ENCODE peak calls at places on chromosome 20, in ten cellular contexts. One of them, this sample, is unnamed.

GRCh38 chr20:8990770-8991169 is 78.1 kb upstream of the PLCB4 start:
- DNase-seq in RWPE2: no peak
- DNase-seq in neural progenitor cell: no peak
- DNase-seq in IMR-90: no peak
- DNase-seq in epithelial cell of esophagus: no peak
- DNase-seq in colonic mucosa: no peak
- DNase-seq in AG04449: no peak
- DNase-seq in AG04450: no peak
- DNase-seq in PC-9: no peak
- DNase-seq in BE2C: no peak
- DNase-seq in this sample: no peak

GRCh38 chr20:1118004-1118335 is 432 bp upstream of the PSMF1 start:
- DNase-seq in RWPE2: no peak
- DNase-seq in neural progenitor cell: no peak
- DNase-seq in IMR-90: no peak
- DNase-seq in epithelial cell of esophagus: no peak
- DNase-seq in colonic mucosa: no peak
- DNase-seq in AG04449: no peak
- DNase-seq in AG04450: no peak
- DNase-seq in PC-9: no peak
- DNase-seq in BE2C: no peak
- DNase-seq in this sample: no peak

GRCh38 chr20:62820208-62820961 is 3.5 kb downstream of the COL9A3 start:
- DNase-seq in RWPE2: peak
- DNase-seq in neural progenitor cell: no peak
- DNase-seq in IMR-90: no peak
- DNase-seq in epithelial cell of esophagus: no peak
- DNase-seq in colonic mucosa: no peak
- DNase-seq in AG04449: no peak
- DNase-seq in AG04450: no peak
- DNase-seq in PC-9: no peak
- DNase-seq in BE2C: peak
- DNase-seq in this sample: no peak

GRCh38 chr20:24721891-24722530 is 227.1 kb upstream of the CST7 start:
- DNase-seq in RWPE2: no peak
- DNase-seq in neural progenitor cell: no peak
- DNase-seq in IMR-90: no peak
- DNase-seq in epithelial cell of esophagus: no peak
- DNase-seq in colonic mucosa: no peak
- DNase-seq in AG04449: no peak
- DNase-seq in AG04450: no peak
- DNase-seq in PC-9: no peak
- DNase-seq in BE2C: no peak
- DNase-seq in this sample: no peak

GRCh38 chr20:37445041-37445440 is 76.0 kb upstream of the NNAT start:
- DNase-seq in RWPE2: peak
- DNase-seq in neural progenitor cell: no peak
- DNase-seq in IMR-90: no peak
- DNase-seq in epithelial cell of esophagus: no peak
- DNase-seq in colonic mucosa: no peak
- DNase-seq in AG04449: no peak
- DNase-seq in AG04450: no peak
- DNase-seq in PC-9: no peak
- DNase-seq in BE2C: no peak
- DNase-seq in this sample: no peak

GRCh38 chr20:50331469-50332251 is 141.0 kb downstream of the CEBPB start:
- DNase-seq in RWPE2: peak
- DNase-seq in neural progenitor cell: no peak
- DNase-seq in IMR-90: no peak
- DNase-seq in epithelial cell of esophagus: peak
- DNase-seq in colonic mucosa: no peak
- DNase-seq in AG04449: no peak
- DNase-seq in AG04450: no peak
- DNase-seq in PC-9: peak
- DNase-seq in BE2C: no peak
- DNase-seq in this sample: no peak

GRCh38 chr20:9286501-9286900 is 217.6 kb downstream of the PLCB4 start:
- DNase-seq in RWPE2: no peak
- DNase-seq in neural progenitor cell: no peak
- DNase-seq in IMR-90: peak
- DNase-seq in epithelial cell of esophagus: no peak
- DNase-seq in colonic mucosa: no peak
- DNase-seq in AG04449: no peak
- DNase-seq in AG04450: no peak
- DNase-seq in PC-9: no peak
- DNase-seq in BE2C: no peak
- DNase-seq in this sample: no peak

GRCh38 chr20:22339091-22339881 is 245.1 kb downstream of the FOXA2 start:
- DNase-seq in RWPE2: no peak
- DNase-seq in neural progenitor cell: peak
- DNase-seq in IMR-90: peak
- DNase-seq in epithelial cell of esophagus: peak
- DNase-seq in colonic mucosa: peak
- DNase-seq in AG04449: no peak
- DNase-seq in AG04450: peak
- DNase-seq in PC-9: peak
- DNase-seq in BE2C: peak
- DNase-seq in this sample: peak

DNA sequence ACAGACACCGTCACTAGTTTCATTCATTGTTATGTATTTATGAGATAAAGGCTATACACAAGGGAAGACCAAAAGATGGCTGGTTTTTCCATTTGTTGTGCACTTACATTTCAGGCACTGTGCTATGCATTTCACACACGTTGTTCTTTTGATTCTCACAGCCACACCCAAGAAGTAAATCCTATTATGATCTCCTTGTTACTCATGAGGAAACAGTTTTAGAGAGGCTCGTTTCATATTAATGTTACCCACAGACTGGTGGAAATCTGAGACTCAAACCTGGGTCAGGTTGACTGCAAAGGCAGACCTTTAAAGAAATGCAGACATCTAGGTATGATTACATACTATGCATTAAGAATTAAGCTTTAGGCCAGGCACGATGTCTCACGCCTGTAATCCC is 34.9 kb downstream of the SHLD1 start:
- DNase-seq in RWPE2: no peak
- DNase-seq in neural progenitor cell: no peak
- DNase-seq in IMR-90: no peak
- DNase-seq in epithelial cell of esophagus: peak
- DNase-seq in colonic mucosa: no peak
- DNase-seq in AG04449: no peak
- DNase-seq in AG04450: no peak
- DNase-seq in PC-9: no peak
- DNase-seq in BE2C: no peak
- DNase-seq in this sample: no peak
- H3K4me3 ChIP-seq in RWPE2: no peak
- H3K4me3 ChIP-seq in neural progenitor cell: no peak
- H3K4me3 ChIP-seq in IMR-90: no peak
- H3K4me3 ChIP-seq in epithelial cell of esophagus: no peak
- H3K4me3 ChIP-seq in colonic mucosa: no peak
- H3K4me3 ChIP-seq in AG04449: no peak
- H3K4me3 ChIP-seq in AG04450: no peak
- H3K4me3 ChIP-seq in PC-9: no peak
- H3K4me3 ChIP-seq in BE2C: no peak
- H3K4me3 ChIP-seq in this sample: no peak

GRCh38 chr20:32470940-32471339 is 112.8 kb downstream of the ASXL1 start:
- DNase-seq in RWPE2: no peak
- DNase-seq in neural progenitor cell: no peak
- DNase-seq in IMR-90: no peak
- DNase-seq in epithelial cell of esophagus: no peak
- DNase-seq in colonic mucosa: no peak
- DNase-seq in AG04449: no peak
- DNase-seq in AG04450: no peak
- DNase-seq in PC-9: no peak
- DNase-seq in BE2C: no peak
- DNase-seq in this sample: no peak

GRCh38 chr20:32468313-32468640 is 110.1 kb downstream of the ASXL1 start:
- DNase-seq in RWPE2: no peak
- DNase-seq in neural progenitor cell: no peak
- DNase-seq in IMR-90: no peak
- DNase-seq in epithelial cell of esophagus: no peak
- DNase-seq in colonic mucosa: peak
- DNase-seq in AG04449: no peak
- DNase-seq in AG04450: no peak
- DNase-seq in PC-9: no peak
- DNase-seq in BE2C: no peak
- DNase-seq in this sample: no peak

GRCh38 chr20:32468860-32469259 is 110.7 kb downstream of the ASXL1 start:
- DNase-seq in RWPE2: no peak
- DNase-seq in neural progenitor cell: no peak
- DNase-seq in IMR-90: no peak
- DNase-seq in epithelial cell of esophagus: no peak
- DNase-seq in colonic mucosa: no peak
- DNase-seq in AG04449: no peak
- DNase-seq in AG04450: no peak
- DNase-seq in PC-9: no peak
- DNase-seq in BE2C: no peak
- DNase-seq in this sample: no peak

GRCh38 chr20:32472581-32473207 is 112.4 kb downstream of the NOL4L start:
- DNase-seq in RWPE2: no peak
- DNase-seq in neural progenitor cell: no peak
- DNase-seq in IMR-90: no peak
- DNase-seq in epithelial cell of esophagus: no peak
- DNase-seq in colonic mucosa: no peak
- DNase-seq in AG04449: no peak
- DNase-seq in AG04450: no peak
- DNase-seq in PC-9: no peak
- DNase-seq in BE2C: no peak
- DNase-seq in this sample: no peak

DNA sequence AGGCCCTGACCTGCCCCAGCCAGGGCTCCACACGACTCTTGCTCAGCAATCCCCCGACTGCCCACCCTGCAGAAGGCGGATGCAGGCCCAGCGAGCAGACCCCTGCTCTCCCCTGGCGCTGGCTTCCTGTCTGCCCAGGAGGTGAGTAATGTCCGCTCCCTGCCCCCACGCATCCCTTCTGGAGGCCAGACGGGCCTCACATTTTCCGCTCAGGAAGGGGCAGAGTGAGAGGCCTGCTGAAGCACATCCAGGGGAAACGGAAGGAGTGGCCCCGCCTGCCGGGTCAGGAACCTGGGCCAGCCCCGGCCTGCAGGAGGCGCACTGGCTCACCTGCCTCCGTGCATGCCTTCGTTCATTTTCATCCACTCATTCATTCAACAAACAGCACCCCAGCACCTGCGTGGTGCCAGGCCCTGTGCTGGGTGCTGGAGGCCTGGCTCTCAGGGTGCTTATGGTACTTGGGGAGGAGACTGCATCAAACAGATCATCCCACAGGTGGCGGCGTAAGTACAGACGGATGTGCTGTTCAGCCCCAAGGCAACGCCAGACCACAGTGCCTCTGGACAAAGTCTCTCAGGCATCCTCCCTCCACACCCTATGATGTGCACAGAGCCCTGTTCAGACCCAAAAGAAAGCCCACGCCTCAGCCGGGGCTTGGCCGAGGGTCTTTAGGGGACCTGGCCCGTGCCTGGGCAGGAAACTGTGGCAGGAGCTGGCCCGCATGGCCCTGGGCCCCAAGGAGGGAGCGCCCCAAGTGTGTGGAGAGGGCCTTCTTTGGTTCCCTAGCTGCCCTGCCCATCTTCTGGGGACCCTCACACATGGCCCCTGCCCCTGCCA is 112.1 kb downstream of the ASXL1 start:
- DNase-seq in RWPE2: no peak
- DNase-seq in neural progenitor cell: peak
- DNase-seq in IMR-90: peak
- DNase-seq in epithelial cell of esophagus: peak
- DNase-seq in colonic mucosa: peak
- DNase-seq in AG04449: no peak
- DNase-seq in AG04450: no peak
- DNase-seq in PC-9: no peak
- DNase-seq in BE2C: peak
- DNase-seq in this sample: no peak
- TF ChIP-seq CTCF in RWPE2: peak
- TF ChIP-seq CTCF in neural progenitor cell: peak
- TF ChIP-seq CTCF in IMR-90: peak
- TF ChIP-seq CTCF in epithelial cell of esophagus: peak
- TF ChIP-seq CTCF in colonic mucosa: peak
- TF ChIP-seq CTCF in AG04449: peak
- TF ChIP-seq CTCF in AG04450: peak
- TF ChIP-seq CTCF in PC-9: peak
- TF ChIP-seq CTCF in BE2C: peak
- TF ChIP-seq CTCF in this sample: peak

DNA sequence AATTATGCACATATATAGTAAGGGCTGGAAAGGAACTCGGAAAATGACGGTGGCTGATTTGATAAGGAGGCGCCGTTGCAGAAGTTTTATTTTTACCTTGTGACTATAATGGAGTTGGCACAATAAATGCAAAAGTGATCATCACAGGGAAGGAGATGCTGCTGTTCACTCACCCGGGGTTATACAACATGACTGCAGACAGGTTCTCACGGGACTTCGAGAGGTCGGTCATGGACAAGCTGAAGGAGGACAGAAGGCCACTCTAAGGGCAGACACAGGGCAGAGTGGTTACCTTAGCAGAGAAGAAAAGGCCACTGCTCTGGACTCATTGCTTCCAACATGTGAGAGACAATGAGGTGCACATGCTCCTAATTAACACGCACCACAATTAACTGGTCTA is 168.6 kb downstream of the KIF16B start:
- DNase-seq in RWPE2: no peak
- DNase-seq in neural progenitor cell: no peak
- DNase-seq in IMR-90: no peak
- DNase-seq in epithelial cell of esophagus: no peak
- DNase-seq in colonic mucosa: no peak
- DNase-seq in AG04449: no peak
- DNase-seq in AG04450: no peak
- DNase-seq in PC-9: no peak
- DNase-seq in BE2C: no peak
- DNase-seq in this sample: no peak
- H3K4me3 ChIP-seq in RWPE2: no peak
- H3K4me3 ChIP-seq in neural progenitor cell: no peak
- H3K4me3 ChIP-seq in IMR-90: no peak
- H3K4me3 ChIP-seq in epithelial cell of esophagus: no peak
- H3K4me3 ChIP-seq in colonic mucosa: no peak
- H3K4me3 ChIP-seq in AG04449: no peak
- H3K4me3 ChIP-seq in AG04450: no peak
- H3K4me3 ChIP-seq in PC-9: no peak
- H3K4me3 ChIP-seq in BE2C: no peak
- H3K4me3 ChIP-seq in this sample: no peak

GRCh38 chr20:13318871-13319521 is 97.9 kb downstream of the ISM1 start:
- DNase-seq in RWPE2: no peak
- DNase-seq in neural progenitor cell: no peak
- DNase-seq in IMR-90: no peak
- DNase-seq in epithelial cell of esophagus: no peak
- DNase-seq in colonic mucosa: no peak
- DNase-seq in AG04449: no peak
- DNase-seq in AG04450: no peak
- DNase-seq in PC-9: no peak
- DNase-seq in BE2C: no peak
- DNase-seq in this sample: no peak

GRCh38 chr20:13313201-13313600 is 92.1 kb downstream of the ISM1 start:
- DNase-seq in RWPE2: no peak
- DNase-seq in neural progenitor cell: no peak
- DNase-seq in IMR-90: no peak
- DNase-seq in epithelial cell of esophagus: no peak
- DNase-seq in colonic mucosa: no peak
- DNase-seq in AG04449: no peak
- DNase-seq in AG04450: no peak
- DNase-seq in PC-9: no peak
- DNase-seq in BE2C: no peak
- DNase-seq in this sample: no peak

GRCh38 chr20:13321416-13321815 is 100.3 kb downstream of the ISM1 start:
- DNase-seq in RWPE2: no peak
- DNase-seq in neural progenitor cell: no peak
- DNase-seq in IMR-90: no peak
- DNase-seq in epithelial cell of esophagus: no peak
- DNase-seq in colonic mucosa: no peak
- DNase-seq in AG04449: no peak
- DNase-seq in AG04450: no peak
- DNase-seq in PC-9: no peak
- DNase-seq in BE2C: no peak
- DNase-seq in this sample: no peak

GRCh38 chr20:13320702-13321101 is 99.6 kb downstream of the ISM1 start:
- DNase-seq in RWPE2: no peak
- DNase-seq in neural progenitor cell: no peak
- DNase-seq in IMR-90: no peak
- DNase-seq in epithelial cell of esophagus: no peak
- DNase-seq in colonic mucosa: no peak
- DNase-seq in AG04449: no peak
- DNase-seq in AG04450: no peak
- DNase-seq in PC-9: no peak
- DNase-seq in BE2C: no peak
- DNase-seq in this sample: no peak

GRCh38 chr20:13317439-13317838 is 96.4 kb downstream of the ISM1 start:
- DNase-seq in RWPE2: no peak
- DNase-seq in neural progenitor cell: no peak
- DNase-seq in IMR-90: no peak
- DNase-seq in epithelial cell of esophagus: no peak
- DNase-seq in colonic mucosa: no peak
- DNase-seq in AG04449: no peak
- DNase-seq in AG04450: no peak
- DNase-seq in PC-9: no peak
- DNase-seq in BE2C: no peak
- DNase-seq in this sample: no peak
- TF ChIP-seq CTCF in RWPE2: no peak
- TF ChIP-seq CTCF in neural progenitor cell: no peak
- TF ChIP-seq CTCF in IMR-90: no peak
- TF ChIP-seq CTCF in epithelial cell of esophagus: no peak
- TF ChIP-seq CTCF in colonic mucosa: no peak
- TF ChIP-seq CTCF in AG04449: no peak
- TF ChIP-seq CTCF in AG04450: no peak
- TF ChIP-seq CTCF in PC-9: no peak
- TF ChIP-seq CTCF in BE2C: no peak
- TF ChIP-seq CTCF in this sample: no peak

This sample was measured in AG09309.